ENCODE peak calls at places on chromosome 1, in four cellular contexts. D is NT2/D1, I is small intestine, B is mesenchymal stem cell. Q is an unnamed sample.

GRCh38 chr1:47572731-47573505 is 135.1 kb downstream of the FOXD2 start:
- DNase-seq in D (peak; percentile 76), I (no peak), B (no peak), Q (peak; percentile 54)

GRCh38 chr1:212860713-212861581 is 2.9 kb downstream of the FLVCR1 start:
- DNase-seq in D (peak; percentile 39), I (peak; percentile 24), B (peak; percentile 38), Q (peak; percentile 38)

GRCh38 chr1:66380452-66381212 is 153.3 kb upstream of the SGIP1 start:
- DNase-seq in D (no peak), I (no peak), B (no peak), Q (peak; percentile 45)

GRCh38 chr1:220045356-220046051 is 801 bp downstream of the EPRS1 start:
- DNase-seq in D (no peak), I (peak; percentile 31), B (no peak), Q (no peak)

GRCh38 chr1:111192643-111193519 is 7.6 kb downstream of the DENND2D start:
- DNase-seq in D (no peak), I (no peak), B (peak; percentile 46), Q (peak; percentile 41)

GRCh38 chr1:91080650-91081049 is 58.8 kb upstream of the ZNF644 start:
- DNase-seq in D (no peak), I (no peak), B (no peak), Q (peak; percentile 66)

GRCh38 chr1:182003953-182004586 is 57.4 kb downstream of the ZNF648 start:
- DNase-seq in D (no peak), I (no peak), B (no peak), Q (no peak)

GRCh38 chr1:10980094-10980577 is 32.3 kb upstream of the TARDBP start:
- DNase-seq in D (peak; percentile 90), I (peak; percentile 86), B (peak; percentile 38), Q (peak; percentile 93)

GRCh38 chr1:152061952-152062351 is 25.1 kb upstream of the S100A11 start:
- DNase-seq in D (no peak), I (no peak), B (no peak), Q (no peak)

GRCh38 chr1:109253803-109254620 is 4.7 kb downstream of the CELSR2 start:
- DNase-seq in D (no peak), I (no peak), B (peak; percentile 31), Q (no peak)

GRCh38 chr1:35222322-35223108 is 29.6 kb upstream of the SFPQ start:
- DNase-seq in D (no peak), I (no peak), B (peak; percentile 19), Q (peak; percentile 80)

GRCh38 chr1:2945821-2946231 is 75.4 kb upstream of the ACTRT2 start:
- DNase-seq in D (no peak), I (no peak), B (no peak), Q (no peak)

GRCh38 chr1:28890435-28890834 is 23.9 kb upstream of the EPB41 start:
- DNase-seq in D (no peak), I (no peak), B (no peak), Q (no peak)

GRCh38 chr1:47593001-47593568 is 155.2 kb downstream of the FOXD2 start:
- DNase-seq in D (no peak), I (peak; percentile 11), B (no peak), Q (no peak)

GRCh38 chr1:177928194-177928593 is 41.7 kb downstream of the SEC16B start:
- DNase-seq in D (peak; percentile 33), I (no peak), B (peak; percentile 9), Q (peak; percentile 47)

GRCh38 chr1:206770531-206771352 is at the start of gene IL19:
- DNase-seq in D (no peak), I (no peak), B (peak; percentile 57), Q (peak; percentile 72)

GRCh38 chr1:200029035-200029623 is 1.6 kb downstream of the NR5A2 start:
- DNase-seq in D (no peak), I (peak; percentile 73), B (peak; percentile 35), Q (peak; percentile 65)

GRCh38 chr1:112383759-112384370 is 12.1 kb upstream of the CTTNBP2NL start:
- DNase-seq in D (no peak), I (no peak), B (no peak), Q (no peak)

GRCh38 chr1:107153033-107153432 is 12.2 kb downstream of the NTNG1 start:
- DNase-seq in D (no peak), I (no peak), B (no peak), Q (no peak)

GRCh38 chr1:153538315-153538821 is 2.4 kb downstream of the S100A5 start:
- DNase-seq in D (peak; percentile 65), I (peak; percentile 97), B (no peak), Q (peak; percentile 76)

GRCh38 chr1:99814373-99814900 is 35.7 kb upstream of the AGL start:
- DNase-seq in D (no peak), I (no peak), B (no peak), Q (no peak)

GRCh38 chr1:10056599-10056987 is 23.8 kb downstream of the UBE4B start:
- DNase-seq in D (no peak), I (no peak), B (no peak), Q (no peak)

GRCh38 chr1:68320349-68320748 is 88.0 kb upstream of the WLS start:
- DNase-seq in D (no peak), I (no peak), B (no peak), Q (no peak)

GRCh38 chr1:234069760-234070159 is 165.3 kb downstream of the SLC35F3 start:
- DNase-seq in D (no peak), I (no peak), B (no peak), Q (no peak)

GRCh38 chr1:22262583-22262982 is 119.7 kb upstream of the WNT4 start:
- DNase-seq in D (no peak), I (peak; percentile 86), B (no peak), Q (no peak)

GRCh38 chr1:73674945-73675561 is 522.9 kb downstream of the LRRIQ3 start:
- DNase-seq in D (no peak), I (peak; percentile 29), B (peak; percentile 19), Q (peak; percentile 43)

DNA sequence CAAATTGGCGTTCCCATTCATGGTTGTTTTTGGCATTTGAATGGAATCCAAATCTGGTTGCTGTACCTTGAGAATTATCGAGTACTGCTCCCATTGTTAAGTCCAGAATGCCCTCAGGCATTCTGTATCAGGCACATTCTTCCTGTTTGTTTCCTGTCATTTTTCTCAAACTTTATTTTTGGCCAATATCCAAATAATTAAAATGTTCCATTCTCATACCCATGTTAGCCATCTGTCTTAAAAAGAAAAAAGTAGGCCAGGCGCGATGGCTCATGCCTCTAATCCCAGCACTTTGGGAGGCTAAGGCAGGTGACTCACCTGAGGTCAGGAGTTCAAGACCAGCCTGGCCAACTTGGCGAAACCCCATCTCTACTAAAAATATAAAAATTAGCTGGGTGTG is 29.3 kb upstream of the SHISA4 start:
- DNase-seq in D (no peak), I (no peak), B (no peak), Q (no peak)
- H3K36me3 ChIP-seq in D (peaks cover 93% of the 10 kb centered on the region), I (peaks cover 16% of the 10 kb centered on the region), B (peaks cover 28% of the 10 kb centered on the region), Q (peaks cover 63% of the 10 kb centered on the region)

GRCh38 chr1:56441586-56441985 is 137.8 kb downstream of the PLPP3 start:
- DNase-seq in D (no peak), I (no peak), B (no peak), Q (no peak)

GRCh38 chr1:56442456-56442855 is 136.9 kb downstream of the PLPP3 start:
- DNase-seq in D (no peak), I (no peak), B (no peak), Q (no peak)

GRCh38 chr1:56438901-56439551 is 140.3 kb downstream of the PLPP3 start:
- DNase-seq in D (no peak), I (no peak), B (no peak), Q (no peak)

GRCh38 chr1:56437959-56438358 is 141.4 kb downstream of the PLPP3 start:
- DNase-seq in D (no peak), I (no peak), B (no peak), Q (peak; percentile 27)

GRCh38 chr1:56439610-56440264 is 139.6 kb downstream of the PLPP3 start:
- DNase-seq in D (no peak), I (no peak), B (no peak), Q (no peak)
- H3K36me3 ChIP-seq in D (no peaks in the 10 kb centered on the region), I (no peaks in the 10 kb centered on the region), B (no peaks in the 10 kb centered on the region), Q (no peaks in the 10 kb centered on the region)

GRCh38 chr1:232426801-232427200 is 203.1 kb downstream of the SIPA1L2 start:
- DNase-seq in D (no peak), I (no peak), B (no peak), Q (no peak)

GRCh38 chr1:232428781-232429530 is 201.0 kb downstream of the SIPA1L2 start:
- DNase-seq in D (no peak), I (no peak), B (peak; percentile 61), Q (peak; percentile 49)

GRCh38 chr1:232425421-232425820 is 204.5 kb downstream of the SIPA1L2 start:
- DNase-seq in D (no peak), I (no peak), B (no peak), Q (no peak)

GRCh38 chr1:232430467-232430866 is 199.5 kb downstream of the SIPA1L2 start:
- DNase-seq in D (no peak), I (no peak), B (no peak), Q (no peak)

DNA sequence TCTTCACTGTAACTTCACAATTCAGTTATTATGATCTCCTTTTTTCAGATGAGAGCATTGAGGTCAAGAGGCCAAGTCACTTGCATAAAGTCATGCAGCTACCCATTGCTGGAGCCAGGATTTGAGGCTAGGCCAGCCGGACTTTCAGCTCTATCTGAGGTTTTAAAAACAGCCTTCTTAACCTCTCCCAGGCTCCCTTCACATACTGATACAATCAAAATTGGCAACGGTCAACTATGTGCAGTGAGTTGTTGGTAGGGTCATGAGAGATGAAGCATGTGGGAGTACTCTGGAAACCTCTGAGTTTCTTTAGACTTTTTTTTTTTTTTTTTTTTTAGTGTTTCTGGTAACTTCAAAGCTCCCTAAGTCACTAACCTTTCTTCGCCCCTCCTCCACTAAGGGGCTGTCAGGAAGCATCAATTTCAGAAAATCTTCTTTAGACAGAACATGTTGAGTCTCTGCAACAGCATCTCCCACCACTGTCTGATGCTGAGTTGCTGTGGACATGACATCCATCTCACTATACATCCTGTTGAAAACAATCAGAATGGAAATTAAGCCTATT is 201.8 kb downstream of the SIPA1L2 start:
- DNase-seq in D (no peak), I (no peak), B (no peak), Q (no peak)
- H3K36me3 ChIP-seq in D (peaks cover 67% of the 10 kb centered on the region), I (peaks cover 3% of the 10 kb centered on the region), B (peaks cover 37% of the 10 kb centered on the region), Q (no peaks in the 10 kb centered on the region)

DNA sequence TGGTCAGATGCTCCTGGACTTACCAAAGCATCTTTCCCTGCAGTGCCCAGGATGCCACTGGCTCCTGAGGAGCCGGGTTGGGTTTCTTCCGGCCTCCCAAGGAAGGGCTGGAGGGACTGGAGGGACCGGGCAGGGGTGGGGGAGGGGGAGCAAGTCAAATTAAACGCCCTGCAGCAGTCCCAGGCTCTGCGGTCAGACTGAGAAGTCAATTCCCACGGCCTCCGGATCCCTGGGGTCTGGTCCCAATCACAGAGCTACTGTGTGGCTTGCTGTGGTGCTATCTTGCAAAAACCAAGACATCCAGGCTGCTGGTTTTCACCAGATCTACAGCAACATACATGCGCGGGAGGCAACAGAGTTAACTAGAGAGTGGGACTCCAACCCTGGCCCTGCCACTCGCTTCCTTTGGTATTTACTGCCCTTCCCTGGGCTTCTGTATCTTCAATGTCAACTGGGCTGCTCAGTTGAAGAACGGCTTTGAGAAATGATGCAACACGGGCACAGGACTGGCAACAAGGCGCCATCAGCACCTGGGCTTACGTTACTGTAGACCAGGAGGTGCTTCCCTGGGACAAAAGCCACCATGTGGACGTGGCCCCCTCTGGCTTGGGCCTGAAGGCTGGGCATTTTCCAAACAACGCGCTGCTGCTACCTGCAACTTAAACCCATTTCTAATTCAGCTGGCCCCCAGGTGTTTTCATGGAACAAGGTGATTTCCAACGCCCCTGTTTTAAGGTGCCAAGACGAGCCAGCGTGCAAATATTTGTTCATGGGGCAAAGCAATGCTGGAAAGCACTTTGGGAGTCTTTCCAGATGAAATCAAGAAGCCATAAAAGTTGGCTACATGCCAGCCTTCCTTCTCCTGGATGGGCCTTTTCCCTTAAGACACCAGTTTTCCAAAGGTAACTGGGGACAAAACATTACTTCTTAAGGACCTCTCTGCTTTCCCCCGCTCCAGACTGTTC is 11.5 kb downstream of the RCC2 start:
- DNase-seq in D (no peak), I (peak; percentile 49), B (no peak), Q (no peak)
- H3K36me3 ChIP-seq in D (peaks cover 87% of the 10 kb centered on the region), I (peaks cover 3% of the 10 kb centered on the region), B (peaks cover 69% of the 10 kb centered on the region), Q (peaks cover 30% of the 10 kb centered on the region)

Q was measured in GM23248.